ENCODE peak calls at places on chromosome 21, in eight cellular contexts. E, Y, H, B, R, J, P and X are unnamed samples.

GRCh38 chr21:36860736-36861594 is 105.5 kb downstream of the HLCS start:
- DNase-seq in E (no peak), Y (no peak), H (no peak), B (peak; percentile 62), R (peak; percentile 79), J (no peak), P (no peak), X (peak; percentile 33)

GRCh38 chr21:20451051-20451450 is 547.2 kb upstream of the NCAM2 start:
- DNase-seq in E (no peak), Y (no peak), H (no peak), B (no peak), R (no peak), J (no peak), P (no peak), X (no peak)

GRCh38 chr21:46559291-46559983 is 45.4 kb downstream of the S100B start:
- DNase-seq in E (no peak), Y (no peak), H (no peak), B (no peak), R (no peak), J (no peak), P (no peak), X (no peak)

GRCh38 chr21:36260030-36260787 is 59.8 kb upstream of the MORC3 start:
- DNase-seq in E (no peak), Y (no peak), H (no peak), B (peak; percentile 66), R (peak; percentile 73), J (no peak), P (no peak), X (peak; percentile 69)

GRCh38 chr21:25506887-25507286 is 100.4 kb downstream of the MRPL39 start:
- DNase-seq in E (no peak), Y (no peak), H (no peak), B (peak; percentile 61), R (peak; percentile 91), J (no peak), P (no peak), X (no peak)

GRCh38 chr21:35476616-35477395 is 427.7 kb upstream of the RUNX1 start:
- DNase-seq in E (no peak), Y (no peak), H (no peak), B (peak; percentile 62), R (peak; percentile 71), J (no peak), P (no peak), X (no peak)

GRCh38 chr21:29786509-29786908 is 153.3 kb downstream of the GRIK1 start:
- DNase-seq in E (no peak), Y (no peak), H (no peak), B (no peak), R (no peak), J (no peak), P (no peak), X (no peak)

GRCh38 chr21:34543017-34543416 is 31.0 kb upstream of the KCNE1 start:
- DNase-seq in E (no peak), Y (no peak), H (no peak), B (no peak), R (no peak), J (no peak), P (no peak), X (peak; percentile 62)

GRCh38 chr21:30408782-30409494 is 13.1 kb downstream of the KRTAP13-1 start:
- DNase-seq in E (peak; percentile 90), Y (peak; percentile 32), H (peak; percentile 78), B (peak; percentile 47), R (no peak), J (no peak), P (peak; percentile 69), X (peak; percentile 65)

GRCh38 chr21:25370311-25370744 is 237.0 kb downstream of the MRPL39 start:
- DNase-seq in E (peak; percentile 20), Y (peak; percentile 40), H (no peak), B (peak; percentile 98), R (peak; percentile 99), J (no peak), P (no peak), X (no peak)

GRCh38 chr21:25324666-25325065 is 282.6 kb downstream of the MRPL39 start:
- DNase-seq in E (no peak), Y (no peak), H (no peak), B (no peak), R (no peak), J (no peak), P (no peak), X (no peak)

GRCh38 chr21:14545906-14546480 is at the start of gene SAMSN1:
- DNase-seq in E (no peak), Y (no peak), H (no peak), B (peak; percentile 23), R (no peak), J (no peak), P (peak; percentile 64), X (no peak)

GRCh38 chr21:24224411-24224810 is 1382.9 kb downstream of the MRPL39 start:
- DNase-seq in E (no peak), Y (no peak), H (no peak), B (no peak), R (no peak), J (no peak), P (no peak), X (no peak)

GRCh38 chr21:28509031-28509430 is 483.6 kb downstream of the LTN1 start:
- DNase-seq in E (no peak), Y (no peak), H (no peak), B (no peak), R (no peak), J (no peak), P (no peak), X (no peak)
- TF ChIP-seq CTCF in E (no peak), Y (no peak), H (no peak), B (no peak), R (no peak), J (no peak), P (no peak), X (no peak)

DNA sequence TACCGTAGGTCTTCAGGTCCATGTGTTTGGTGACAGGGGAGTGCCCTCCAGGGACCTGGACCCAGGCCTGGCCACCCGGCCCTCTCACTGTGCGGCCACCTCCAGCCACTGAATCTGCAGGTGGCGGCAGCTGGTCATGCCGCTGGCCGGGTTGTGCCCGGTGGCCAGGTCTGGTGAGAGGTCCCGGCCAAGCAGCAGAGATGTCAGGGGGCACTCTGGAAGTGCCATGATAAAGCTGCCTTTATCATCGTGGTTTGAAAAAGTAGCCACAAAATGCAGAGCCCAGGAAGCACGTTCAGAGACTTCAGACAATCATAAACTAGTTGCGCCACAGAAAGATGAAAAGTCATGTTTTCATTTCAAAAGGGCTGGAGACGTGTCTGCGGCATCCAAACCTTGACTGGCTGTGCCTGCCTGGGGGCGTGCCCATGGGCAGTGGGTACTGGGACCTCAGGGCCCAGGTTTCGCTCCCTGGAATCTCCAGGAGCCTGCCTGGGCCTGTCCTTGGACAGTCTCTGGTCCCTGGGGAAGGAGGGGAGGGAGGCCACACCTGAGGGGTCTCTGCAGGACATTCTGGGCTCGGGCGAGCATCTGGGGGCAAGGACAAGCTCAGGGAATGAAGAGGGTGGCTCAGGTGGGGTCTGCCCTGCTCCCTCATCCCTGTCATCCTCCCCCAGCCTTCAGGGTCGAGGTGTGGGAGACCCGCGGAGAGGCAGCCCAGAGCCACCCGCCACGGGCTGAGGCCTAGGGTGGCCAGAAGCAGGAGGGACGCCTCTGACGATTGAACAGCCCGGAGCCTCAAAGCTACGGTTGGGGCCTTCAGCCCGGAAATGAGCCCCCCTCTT is 44.9 kb downstream of the COL18A1 start:
- DNase-seq in E (peak; percentile 9), Y (no peak), H (no peak), B (no peak), R (no peak), J (no peak), P (no peak), X (no peak)
- H3K27ac ChIP-seq in E (no peak overlapping the region), Y (no peak overlapping the region), H (no peak overlapping the region), B (no peak overlapping the region), R (no peak overlapping the region), J (no peak overlapping the region), P (no peak overlapping the region), X (no peak overlapping the region)

GRCh38 chr21:41138711-41139110 is 29.2 kb upstream of the BACE2 start:
- DNase-seq in E (no peak), Y (no peak), H (no peak), B (no peak), R (no peak), J (no peak), P (no peak), X (no peak)

GRCh38 chr21:41137889-41138288 is 30.1 kb upstream of the BACE2 start:
- DNase-seq in E (no peak), Y (no peak), H (no peak), B (no peak), R (no peak), J (no peak), P (no peak), X (no peak)

GRCh38 chr21:41139951-41140350 is 28.0 kb upstream of the BACE2 start:
- DNase-seq in E (no peak), Y (no peak), H (no peak), B (no peak), R (no peak), J (no peak), P (no peak), X (no peak)

GRCh38 chr21:41141031-41141457 is 26.9 kb upstream of the BACE2 start:
- DNase-seq in E (no peak), Y (peak; percentile 17), H (no peak), B (peak; percentile 6), R (peak; percentile 20), J (no peak), P (no peak), X (no peak)

DNA sequence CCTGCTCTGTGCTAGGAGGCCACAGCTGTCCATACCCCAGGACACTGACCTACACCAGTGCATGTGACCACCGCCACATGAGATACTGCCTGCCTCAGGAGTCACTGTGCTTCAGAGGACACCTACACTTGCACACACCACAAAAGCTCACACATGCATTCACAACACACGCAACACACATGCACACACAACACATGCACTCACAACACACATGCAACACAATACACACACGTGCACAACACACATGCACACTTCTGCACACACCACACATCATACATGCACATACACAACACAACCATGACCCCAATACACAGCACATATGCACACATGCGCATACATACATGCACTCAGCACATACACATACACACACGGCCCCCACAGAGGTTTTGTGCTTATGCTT is 28.7 kb upstream of the BACE2 start:
- DNase-seq in E (no peak), Y (no peak), H (no peak), B (no peak), R (no peak), J (no peak), P (no peak), X (no peak)
- TF ChIP-seq CTCF in E (no peak), Y (no peak), H (no peak), B (no peak), R (no peak), J (no peak), P (no peak), X (no peak)

GRCh38 chr21:28221984-28222383 is 770.7 kb downstream of the LTN1 start:
- DNase-seq in E (no peak), Y (no peak), H (no peak), B (no peak), R (no peak), J (no peak), P (no peak), X (no peak)

GRCh38 chr21:28215214-28215954 is 777.3 kb downstream of the LTN1 start:
- DNase-seq in E (no peak), Y (peak; percentile 54), H (no peak), B (peak; percentile 69), R (peak; percentile 69), J (no peak), P (no peak), X (no peak)

GRCh38 chr21:28220670-28221069 is 772.0 kb downstream of the LTN1 start:
- DNase-seq in E (no peak), Y (no peak), H (no peak), B (no peak), R (peak; percentile 39), J (no peak), P (no peak), X (no peak)

GRCh38 chr21:28213221-28213620 is 779.5 kb downstream of the LTN1 start:
- DNase-seq in E (no peak), Y (no peak), H (no peak), B (no peak), R (no peak), J (no peak), P (no peak), X (no peak)

GRCh38 chr21:28216976-28217523 is 775.6 kb downstream of the LTN1 start:
- DNase-seq in E (no peak), Y (no peak), H (no peak), B (no peak), R (no peak), J (no peak), P (no peak), X (no peak)
- H3K27ac ChIP-seq in E (no peak overlapping the region), Y (no peak overlapping the region), H (no peak overlapping the region), B (no peak overlapping the region), R (no peak overlapping the region), J (no peak overlapping the region), P (no peak overlapping the region), X (no peak overlapping the region)